ENCODE peak calls at places on chromosomes 3 and 15, in four cellular contexts. Z is HCT116, D is stomach, N is breast epithelium. U is an unnamed sample.

GRCh38 chr3:42520906-42521305 is 18.5 kb downstream of the VIPR1 start:
- DNase-seq in Z (no peak), D (no peak), N (no peak), U (no peak)

GRCh38 chr3:107913671-107914070 is 177.2 kb downstream of the CD47 start:
- DNase-seq in Z (no peak), D (no peak), N (no peak), U (no peak)

GRCh38 chr3:49053543-49053942 is 24.3 kb upstream of the IMPDH2 start:
- DNase-seq in Z (no peak), D (no peak), N (no peak), U (no peak)

GRCh38 chr3:191066669-191067068 is 132.4 kb upstream of the OSTN start:
- DNase-seq in Z (no peak), D (no peak), N (no peak), U (no peak)

GRCh38 chr15:64519897-64520296 is 59.5 kb downstream of the ZNF609 start:
- DNase-seq in Z (no peak), D (no peak), N (no peak), U (no peak)

GRCh38 chr3:24829011-24829581 is 334.4 kb upstream of the THRB start:
- DNase-seq in Z (no peak), D (peak), N (no peak), U (peak)

GRCh38 chr3:16455001-16455400 is 58.5 kb downstream of the RFTN1 start:
- DNase-seq in Z (no peak), D (no peak), N (no peak), U (no peak)

GRCh38 chr15:50241684-50242450 is 23.7 kb downstream of the HDC start:
- DNase-seq in Z (no peak), D (no peak), N (no peak), U (no peak)

GRCh38 chr3:15313461-15313860 is 18.9 kb downstream of the SH3BP5 start:
- DNase-seq in Z (no peak), D (no peak), N (no peak), U (no peak)

GRCh38 chr15:25504307-25504706 is 65.5 kb upstream of the UBE3A start:
- DNase-seq in Z (no peak), D (no peak), N (no peak), U (no peak)

GRCh38 chr3:126496894-126497850 is 20.4 kb downstream of the UROC1 start:
- DNase-seq in Z (no peak), D (no peak), N (no peak), U (peak)

GRCh38 chr3:77122610-77123009 is 82.7 kb downstream of the ROBO2 start:
- DNase-seq in Z (no peak), D (no peak), N (no peak), U (no peak)

GRCh38 chr15:54707805-54708752 is 488.7 kb downstream of the RSL24D1 start:
- DNase-seq in Z (no peak), D (no peak), N (no peak), U (peak)

GRCh38 chr3:32215185-32215584 is 23.3 kb upstream of the CMTM8 start:
- DNase-seq in Z (no peak), D (no peak), N (no peak), U (no peak)

GRCh38 chr3:109910772-109911171 is 573.4 kb upstream of the DPPA4 start:
- DNase-seq in Z (no peak), D (no peak), N (no peak), U (no peak)

GRCh38 chr3:105365536-105366301 is 990 bp upstream of the ALCAM start:
- DNase-seq in Z (no peak), D (peak), N (no peak), U (peak)

GRCh38 chr3:138468886-138469285 is 34.5 kb downstream of the ESYT3 start:
- DNase-seq in Z (no peak), D (no peak), N (no peak), U (no peak)

GRCh38 chr3:129793947-129794318 is 99.6 kb downstream of the TMCC1 start:
- DNase-seq in Z (no peak), D (no peak), N (no peak), U (no peak)

GRCh38 chr3:149448331-149448831 is 26.1 kb upstream of the TM4SF4 start:
- DNase-seq in Z (no peak), D (no peak), N (no peak), U (no peak)

GRCh38 chr15:90706394-90707327 is 10.5 kb upstream of the BLM start:
- DNase-seq in Z (no peak), D (no peak), N (no peak), U (no peak)

GRCh38 chr15:32919749-32920414 is 202.1 kb downstream of the GREM1 start:
- DNase-seq in Z (no peak), D (no peak), N (no peak), U (no peak)
- TF ChIP-seq POLR2A in Z (no peak), D (no peak), N (no peak), U (no peak)

DNA sequence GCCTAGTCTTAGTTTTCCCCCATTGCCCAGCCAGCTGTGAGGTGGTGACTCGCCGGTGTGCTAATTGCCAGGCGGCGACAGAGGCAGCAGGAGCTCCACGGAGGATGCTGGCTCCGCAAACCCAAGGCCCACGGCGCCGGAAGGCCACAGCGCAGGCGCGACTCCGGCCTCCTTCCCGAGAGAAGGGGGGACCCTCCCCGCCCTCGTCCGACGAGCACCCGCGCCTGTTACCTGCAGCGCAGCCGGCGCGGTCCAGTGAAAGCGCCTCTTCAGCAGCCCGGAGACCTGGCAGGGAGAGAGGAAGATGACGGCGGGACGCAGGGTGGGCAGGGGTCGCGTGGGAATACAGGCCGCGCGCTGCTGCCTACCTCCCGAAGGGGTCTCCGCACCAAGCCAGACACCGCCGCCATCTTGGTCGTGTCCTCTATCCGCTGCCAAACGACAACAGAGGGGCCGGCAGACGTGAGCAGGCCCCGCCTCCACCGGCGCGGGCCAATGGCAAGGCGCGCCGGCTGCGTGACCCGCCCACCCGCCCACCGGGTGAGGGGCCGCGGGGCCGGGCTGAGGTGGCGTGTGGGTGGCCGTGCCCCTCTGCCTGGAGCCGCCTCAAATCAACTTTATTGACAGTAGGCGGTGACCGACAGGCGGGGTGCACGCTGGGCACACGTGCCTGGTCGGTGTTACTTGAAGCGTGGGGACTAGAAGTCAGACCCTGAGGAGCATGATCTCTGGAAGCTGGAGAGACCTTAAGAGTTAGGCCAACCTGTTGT is at the start of gene PDHB:
- DNase-seq in Z (peak), D (peak), N (peak), U (peak)
- TF ChIP-seq POLR2A in Z (peak), D (no peak), N (peak), U (peak)

GRCh38 chr3:194475138-194475932 is 11.5 kb downstream of the ATP13A3 start:
- DNase-seq in Z (no peak), D (no peak), N (no peak), U (no peak)
- TF ChIP-seq POLR2A in Z (no peak), D (no peak), N (no peak), U (no peak)

GRCh38 chr3:189295089-189295488 is 123.3 kb downstream of the TPRG1 start:
- DNase-seq in Z (no peak), D (no peak), N (no peak), U (no peak)
- TF ChIP-seq POLR2A in Z (no peak), D (no peak), N (no peak), U (no peak)

GRCh38 chr3:3179407-3180094 is at the start of gene CRBN:
- DNase-seq in Z (peak), D (peak), N (peak), U (peak)
- TF ChIP-seq POLR2A in Z (peak), D (no peak), N (peak), U (peak)

GRCh38 chr3:123488641-123489347 is 39.9 kb upstream of the ADCY5 start:
- DNase-seq in Z (no peak), D (no peak), N (no peak), U (no peak)

GRCh38 chr3:123485551-123485950 is 36.7 kb upstream of the ADCY5 start:
- DNase-seq in Z (no peak), D (no peak), N (no peak), U (no peak)

GRCh38 chr3:123492188-123492587 is 43.3 kb upstream of the ADCY5 start:
- DNase-seq in Z (no peak), D (no peak), N (no peak), U (no peak)

GRCh38 chr3:123486460-123486859 is 37.6 kb upstream of the ADCY5 start:
- DNase-seq in Z (no peak), D (no peak), N (no peak), U (no peak)

GRCh38 chr3:123489400-123490004 is 40.6 kb upstream of the ADCY5 start:
- DNase-seq in Z (peak), D (peak), N (peak), U (peak)
- TF ChIP-seq POLR2A in Z (no peak), D (no peak), N (no peak), U (no peak)

U was measured in upper lobe of left lung.